ENCODE peak calls at places on chromosomes 7 and 10, in six cellular contexts. A is endothelial cell of umbilical vein, W is adrenal gland, N is choroid plexus epithelial cell, M is fibroblast of pulmonary artery, O is testis. Z is an unnamed sample.

GRCh38 chr7:149004405-149005370 is 23.6 kb downstream of the PDIA4 start:
- DNase-seq in W (no peak), O (no peak), A (no peak), N (peak; percentile 50), M (no peak), Z (no peak)

GRCh38 chr7:106110238-106110560 is 1.9 kb downstream of the SYPL1 start:
- DNase-seq in A (peak; percentile 15), N (peak; percentile 32), O (no peak), W (no peak), M (peak; percentile 14), Z (no peak)

GRCh38 chr10:31318854-31319601 is at the start of gene ZEB1:
- DNase-seq in N (peak; percentile 95), O (peak; percentile 97), M (peak; percentile 97), W (peak; percentile 91), A (peak; percentile 79), Z (peak; percentile 90)

GRCh38 chr7:98988641-98989040 is 110.3 kb downstream of the TRRAP start:
- DNase-seq in M (no peak), A (no peak), W (no peak), N (no peak), O (no peak), Z (peak; percentile 54)

GRCh38 chr10:6232846-6233724 is 30.4 kb downstream of the PFKFB3 start:
- DNase-seq in N (no peak), A (no peak), O (peak; percentile 46), M (no peak), W (no peak), Z (no peak)

GRCh38 chr10:76036962-76037361 is 605.5 kb downstream of the LRMDA start:
- DNase-seq in A (no peak), N (no peak), M (no peak), O (no peak), W (no peak), Z (no peak)

GRCh38 chr10:5999440-6000165 is 22.3 kb upstream of the IL15RA start:
- DNase-seq in A (no peak), W (no peak), M (no peak), N (no peak), O (no peak), Z (no peak)

GRCh38 chr7:134420509-134421125 is 38.3 kb downstream of the AKR1B1 start:
- DNase-seq in W (peak; percentile 53), O (peak; percentile 70), A (peak; percentile 62), N (peak; percentile 80), M (peak; percentile 84), Z (no peak)

GRCh38 chr10:11724938-11725776 is 17.0 kb upstream of the ECHDC3 start:
- DNase-seq in W (peak; percentile 44), N (peak; percentile 90), A (peak; percentile 71), O (no peak), M (peak; percentile 87), Z (no peak)

GRCh38 chr10:19014034-19014433 is 34.6 kb upstream of the MALRD1 start:
- DNase-seq in W (no peak), M (peak; percentile 56), A (no peak), N (peak; percentile 91), O (no peak), Z (no peak)

GRCh38 chr10:44008270-44008916 is 359.7 kb upstream of the ZNF32 start:
- DNase-seq in O (no peak), W (no peak), A (peak; percentile 76), M (peak; percentile 55), N (peak; percentile 17), Z (no peak)

GRCh38 chr7:83150310-83150709 is 12.4 kb downstream of the PCLO start:
- DNase-seq in M (peak; percentile 5), A (no peak), W (no peak), N (peak; percentile 5), O (no peak), Z (no peak)

GRCh38 chr10:69446650-69447151 is 4.6 kb upstream of the TSPAN15 start:
- DNase-seq in W (no peak), O (no peak), A (peak; percentile 96), N (peak; percentile 92), M (peak; percentile 80), Z (no peak)

GRCh38 chr7:26653966-26654365 is 210.4 kb downstream of the SKAP2 start:
- DNase-seq in W (peak; percentile 10), N (no peak), M (peak; percentile 4), A (no peak), O (no peak), Z (no peak)

GRCh38 chr7:53351681-53352080 is 316.2 kb downstream of the POM121L12 start:
- DNase-seq in W (no peak), O (no peak), N (no peak), M (no peak), A (no peak), Z (no peak)

GRCh38 chr10:46229144-46229563 is 57.6 kb upstream of the ANTXRL start:
- DNase-seq in W (no peak), N (peak; percentile 53), O (peak; percentile 28), M (no peak), A (peak; percentile 5), Z (peak; percentile 26)

GRCh38 chr7:104175336-104175984 is 32.4 kb downstream of the ORC5 start:
- DNase-seq in O (no peak), N (no peak), A (peak; percentile 9), M (no peak), W (no peak), Z (no peak)

GRCh38 chr10:338176-339037 is 203.2 kb downstream of the ZMYND11 start:
- DNase-seq in M (peak; percentile 18), O (no peak), A (no peak), N (no peak), W (no peak), Z (peak; percentile 69)

GRCh38 chr7:45695249-45695995 is 121.3 kb downstream of the ADCY1 start:
- DNase-seq in O (no peak), M (no peak), N (no peak), A (no peak), W (no peak), Z (peak; percentile 7)

GRCh38 chr10:29482591-29483421 is 152.0 kb downstream of the SVIL start:
- DNase-seq in A (no peak), N (peak; percentile 89), O (peak; percentile 45), M (peak; percentile 63), W (peak; percentile 50), Z (no peak)

GRCh38 chr10:114653926-114654325 is 4.1 kb downstream of the ABLIM1 start:
- DNase-seq in W (no peak), A (peak; percentile 90), N (no peak), M (no peak), O (no peak), Z (no peak)

GRCh38 chr7:40586197-40586596 is 451.4 kb downstream of the SUGCT start:
- DNase-seq in A (peak; percentile 31), O (no peak), N (peak; percentile 89), W (no peak), M (peak; percentile 75), Z (no peak)

GRCh38 chr10:71650397-71650796 is 69.2 kb downstream of the C10orf105 start:
- DNase-seq in A (no peak), N (no peak), M (no peak), O (no peak), W (no peak), Z (no peak)

GRCh38 chr10:95580140-95580539 is 19.0 kb upstream of the SORBS1 start:
- DNase-seq in W (no peak), M (no peak), O (no peak), A (no peak), N (no peak), Z (no peak)

GRCh38 chr10:13039761-13040160 is 38.2 kb upstream of the CCDC3 start:
- DNase-seq in N (no peak), M (no peak), W (no peak), A (no peak), O (no peak), Z (no peak)

GRCh38 chr10:28833313-28833712 is 156.0 kb downstream of the BAMBI start:
- DNase-seq in M (no peak), A (no peak), N (peak; percentile 19), W (no peak), O (no peak), Z (no peak)

GRCh38 chr10:79442171-79443040 is 3.0 kb downstream of the ZCCHC24 start:
- DNase-seq in A (no peak), W (no peak), N (no peak), O (no peak), M (no peak), Z (peak; percentile 64)

GRCh38 chr7:130332259-130333053 is 12.2 kb upstream of the CPA5 start:
- DNase-seq in M (no peak), O (no peak), N (peak; percentile 54), W (peak; percentile 48), A (no peak), Z (no peak)

GRCh38 chr10:92420554-92421275 is 129.7 kb downstream of the MARCHF5 start:
- DNase-seq in O (peak; percentile 21), N (no peak), A (no peak), W (no peak), M (no peak), Z (no peak)
- H3K4me3 ChIP-seq in O (peak overlapping the region; percentile 36), N (peak overlapping the region; percentile 44), A (peak overlapping the region; percentile 33), W (peak overlapping the region; percentile 18), M (peak overlapping the region; percentile 41), Z (peak overlapping the region; percentile 68)

DNA sequence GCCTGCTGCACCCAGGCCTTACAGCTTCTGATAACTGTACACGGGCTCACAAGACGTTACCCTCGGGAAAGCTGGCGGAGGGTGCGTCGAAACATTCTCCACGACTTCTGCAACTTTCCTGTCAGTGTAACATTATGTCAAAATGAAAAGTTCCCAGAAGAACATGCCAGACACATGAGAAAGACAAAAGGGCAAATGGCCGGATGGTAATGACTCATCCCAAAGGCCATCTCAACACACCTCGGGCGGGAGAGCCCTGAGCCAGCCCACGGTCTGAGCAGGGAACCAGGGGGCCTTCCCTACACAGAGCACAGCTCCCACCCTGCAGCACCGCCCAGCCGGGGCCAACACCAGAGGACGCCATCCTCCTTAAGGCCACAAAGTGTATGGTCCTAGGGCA is 118.7 kb downstream of the MAD1L1 start:
- DNase-seq in N (peak; percentile 82), W (peak; percentile 22), A (no peak), M (peak; percentile 69), O (no peak), Z (no peak)
- TF ChIP-seq CTCF in N (peak; percentile 30), W (no peak), A (no peak), M (no peak), O (no peak), Z (no peak)

DNA sequence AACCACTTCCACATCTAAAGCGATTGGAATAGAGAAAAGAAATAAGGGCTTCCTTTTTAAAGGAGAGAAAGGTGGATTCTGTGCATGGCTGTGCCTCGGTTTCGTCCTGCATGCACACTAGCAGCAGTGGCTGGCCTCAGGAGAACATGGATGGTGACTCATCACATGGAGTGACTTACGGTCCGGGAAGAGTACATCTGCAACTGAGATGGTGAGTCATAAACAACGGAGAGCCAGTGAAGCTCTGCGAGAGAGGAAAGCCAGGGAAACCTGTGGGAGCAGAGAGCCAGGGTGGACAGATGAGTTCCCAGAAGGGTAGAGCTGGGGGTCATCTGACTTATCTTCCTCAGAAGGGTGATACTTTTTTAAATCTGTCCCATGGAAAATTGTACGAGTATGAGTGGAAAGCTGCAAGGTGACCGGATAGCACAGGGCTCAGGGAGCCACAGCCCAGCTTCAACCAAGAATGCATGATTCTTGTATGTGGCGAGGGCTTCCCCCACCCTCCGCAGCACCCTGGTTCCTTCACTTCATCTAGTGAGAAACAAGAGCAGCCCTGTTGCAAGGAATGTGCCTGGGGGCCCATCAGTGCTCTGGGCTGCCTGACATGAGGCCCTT is 259.1 kb downstream of the KLF6 start:
- DNase-seq in M (peak; percentile 96), O (no peak), A (peak; percentile 74), N (peak; percentile 98), W (peak; percentile 78), Z (no peak)
- H3K4me3 ChIP-seq in M (no peak overlapping the region), O (no peak overlapping the region), A (no peak overlapping the region), N (no peak overlapping the region), W (no peak overlapping the region), Z (no peak overlapping the region)

DNA sequence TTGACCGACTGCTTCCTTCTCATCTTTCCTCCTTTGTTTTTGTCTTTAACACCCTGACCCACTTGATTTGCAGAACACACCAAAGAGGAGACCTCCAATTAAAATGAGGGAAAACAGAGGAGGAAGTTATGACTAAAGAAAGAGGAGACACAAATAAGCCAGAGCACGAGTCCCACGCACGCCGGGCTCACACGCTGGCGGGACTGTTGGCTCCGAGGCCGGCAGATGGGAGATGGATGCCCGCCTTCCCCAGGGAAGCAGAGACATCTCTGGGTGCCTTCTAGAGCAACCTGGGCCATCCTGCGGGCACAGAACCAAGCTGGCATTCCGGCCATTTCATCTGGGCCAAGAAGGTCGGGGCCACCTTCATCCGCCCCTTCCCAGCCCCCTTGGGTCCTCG is 5.6 kb downstream of the ADGRA1 start:
- DNase-seq in W (no peak), O (no peak), N (no peak), M (no peak), A (no peak), Z (no peak)
- TF ChIP-seq CTCF in W (no peak), O (no peak), N (no peak), M (no peak), A (no peak), Z (no peak)

Z was measured in coronary artery.